ENCODE peak calls at places on chromosomes 3 and 15, in six cellular contexts. One of them, this sample, is unnamed.

GRCh38 chr3:49616491-49616941 is 57.6 kb upstream of the APEH start:
- DNase-seq in HepG2: no peak
- DNase-seq in K562: no peak
- DNase-seq in NB4: no peak
- DNase-seq in A549: no peak
- DNase-seq in GM12878: no peak
- DNase-seq in this sample: no peak

GRCh38 chr3:189530822-189531221 is 100.4 kb upstream of the TP63 start:
- DNase-seq in HepG2: no peak
- DNase-seq in K562: no peak
- DNase-seq in NB4: no peak
- DNase-seq in A549: no peak
- DNase-seq in GM12878: no peak
- DNase-seq in this sample: no peak

GRCh38 chr3:72721696-72722381 is 126.4 kb downstream of the SHQ1 start:
- DNase-seq in HepG2: no peak
- DNase-seq in K562: no peak
- DNase-seq in NB4: no peak
- DNase-seq in A549: no peak
- DNase-seq in GM12878: no peak
- DNase-seq in this sample: no peak

GRCh38 chr15:41513282-41514227 is at the start of gene LTK:
- DNase-seq in HepG2: no peak
- DNase-seq in K562: peak; percentile 94
- DNase-seq in NB4: peak; percentile 91
- DNase-seq in A549: no peak
- DNase-seq in GM12878: no peak
- DNase-seq in this sample: no peak

GRCh38 chr3:72448375-72448823 is 399.8 kb downstream of the SHQ1 start:
- DNase-seq in HepG2: peak; percentile 31
- DNase-seq in K562: no peak
- DNase-seq in NB4: peak; percentile 7
- DNase-seq in A549: no peak
- DNase-seq in GM12878: no peak
- DNase-seq in this sample: no peak

GRCh38 chr15:90883971-90884718 is at the start of gene FES:
- DNase-seq in HepG2: no peak
- DNase-seq in K562: no peak
- DNase-seq in NB4: peak; percentile 94
- DNase-seq in A549: no peak
- DNase-seq in GM12878: no peak
- DNase-seq in this sample: peak; percentile 76

GRCh38 chr3:143643905-143644304 is 204.4 kb downstream of the SLC9A9 start:
- DNase-seq in HepG2: no peak
- DNase-seq in K562: no peak
- DNase-seq in NB4: no peak
- DNase-seq in A549: no peak
- DNase-seq in GM12878: no peak
- DNase-seq in this sample: no peak

GRCh38 chr3:29430558-29430971 is 149.7 kb downstream of the RBMS3 start:
- DNase-seq in HepG2: no peak
- DNase-seq in K562: no peak
- DNase-seq in NB4: no peak
- DNase-seq in A549: no peak
- DNase-seq in GM12878: no peak
- DNase-seq in this sample: peak; percentile 33

GRCh38 chr15:29936353-29937049 is 114.2 kb upstream of the TJP1 start:
- DNase-seq in HepG2: no peak
- DNase-seq in K562: no peak
- DNase-seq in NB4: no peak
- DNase-seq in A549: no peak
- DNase-seq in GM12878: no peak
- DNase-seq in this sample: no peak

GRCh38 chr3:58482917-58483636 is 8.8 kb upstream of the KCTD6 start:
- DNase-seq in HepG2: no peak
- DNase-seq in K562: no peak
- DNase-seq in NB4: no peak
- DNase-seq in A549: no peak
- DNase-seq in GM12878: no peak
- DNase-seq in this sample: no peak

GRCh38 chr3:48919215-48920138 is 835 bp downstream of the ARIH2 start:
- DNase-seq in HepG2: peak; percentile 74
- DNase-seq in K562: peak; percentile 78
- DNase-seq in NB4: peak; percentile 74
- DNase-seq in A549: peak; percentile 58
- DNase-seq in GM12878: no peak
- DNase-seq in this sample: peak; percentile 77

GRCh38 chr3:187744169-187745151 is 808 bp downstream of the BCL6 start:
- DNase-seq in HepG2: no peak
- DNase-seq in K562: peak; percentile 69
- DNase-seq in NB4: peak; percentile 46
- DNase-seq in A549: peak; percentile 15
- DNase-seq in GM12878: no peak
- DNase-seq in this sample: peak; percentile 65

GRCh38 chr3:71523628-71524027 is 59.9 kb downstream of the FOXP1 start:
- DNase-seq in HepG2: no peak
- DNase-seq in K562: no peak
- DNase-seq in NB4: no peak
- DNase-seq in A549: no peak
- DNase-seq in GM12878: no peak
- DNase-seq in this sample: no peak

GRCh38 chr3:109825971-109826810 is 488.8 kb upstream of the DPPA4 start:
- DNase-seq in HepG2: no peak
- DNase-seq in K562: no peak
- DNase-seq in NB4: no peak
- DNase-seq in A549: no peak
- DNase-seq in GM12878: no peak
- DNase-seq in this sample: no peak

GRCh38 chr3:183548262-183548769 is 7.2 kb downstream of the KLHL6 start:
- DNase-seq in HepG2: no peak
- DNase-seq in K562: no peak
- DNase-seq in NB4: no peak
- DNase-seq in A549: peak; percentile 46
- DNase-seq in GM12878: no peak
- DNase-seq in this sample: peak; percentile 94

GRCh38 chr3:189195302-189195701 is 23.5 kb downstream of the TPRG1 start:
- DNase-seq in HepG2: peak; percentile 11
- DNase-seq in K562: no peak
- DNase-seq in NB4: peak; percentile 4
- DNase-seq in A549: no peak
- DNase-seq in GM12878: no peak
- DNase-seq in this sample: no peak

GRCh38 chr3:22585504-22585903 is 617.6 kb upstream of the UBE2E2 start:
- DNase-seq in HepG2: no peak
- DNase-seq in K562: no peak
- DNase-seq in NB4: no peak
- DNase-seq in A549: no peak
- DNase-seq in GM12878: no peak
- DNase-seq in this sample: no peak

GRCh38 chr3:14371573-14372474 is 30.6 kb upstream of the SLC6A6 start:
- DNase-seq in HepG2: peak; percentile 76
- DNase-seq in K562: peak; percentile 97
- DNase-seq in NB4: peak; percentile 56
- DNase-seq in A549: peak; percentile 79
- DNase-seq in GM12878: no peak
- DNase-seq in this sample: peak; percentile 7

GRCh38 chr15:82066455-82066854 is 20.6 kb upstream of the MEX3B start:
- DNase-seq in HepG2: no peak
- DNase-seq in K562: no peak
- DNase-seq in NB4: no peak
- DNase-seq in A549: no peak
- DNase-seq in GM12878: no peak
- DNase-seq in this sample: no peak

GRCh38 chr15:71112429-71112828 is 2.8 kb upstream of the THSD4 start:
- DNase-seq in HepG2: no peak
- DNase-seq in K562: no peak
- DNase-seq in NB4: no peak
- DNase-seq in A549: no peak
- DNase-seq in GM12878: no peak
- DNase-seq in this sample: no peak

DNA sequence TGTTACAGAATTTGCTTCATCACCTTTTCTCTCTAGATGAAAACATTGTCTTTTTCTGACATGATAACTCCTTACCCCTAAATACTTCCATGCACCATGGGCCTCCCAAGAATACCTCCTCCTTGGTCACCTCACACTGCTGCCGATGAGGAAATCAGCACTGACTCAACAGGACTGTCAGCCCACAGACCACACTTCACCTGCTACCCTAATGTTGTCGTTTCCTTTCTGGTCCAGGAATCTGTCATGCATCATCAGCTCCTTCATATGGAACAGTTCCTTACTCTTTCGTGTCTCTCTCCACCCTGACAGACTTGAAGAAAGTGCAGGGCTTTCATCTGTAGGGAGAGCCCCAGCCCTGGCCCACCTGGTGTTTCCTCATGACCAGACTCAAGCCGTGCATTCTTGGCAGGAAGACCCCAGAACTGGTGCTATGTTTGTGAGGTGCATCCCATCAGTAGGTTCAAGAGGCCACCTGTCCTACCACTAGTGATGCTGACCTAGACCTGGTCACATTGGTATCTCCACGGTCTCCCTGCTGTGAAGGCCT is 41.1 kb upstream of the PLXNA1 start:
- DNase-seq in HepG2: no peak
- DNase-seq in K562: no peak
- DNase-seq in NB4: peak; percentile 26
- DNase-seq in A549: no peak
- DNase-seq in GM12878: no peak
- DNase-seq in this sample: no peak
- TF ChIP-seq MYC in HepG2: no peak
- TF ChIP-seq MYC in K562: no peak
- TF ChIP-seq MYC in NB4: no peak
- TF ChIP-seq MYC in A549: no peak
- TF ChIP-seq MYC in GM12878: no peak
- TF ChIP-seq MYC in this sample: no peak

DNA sequence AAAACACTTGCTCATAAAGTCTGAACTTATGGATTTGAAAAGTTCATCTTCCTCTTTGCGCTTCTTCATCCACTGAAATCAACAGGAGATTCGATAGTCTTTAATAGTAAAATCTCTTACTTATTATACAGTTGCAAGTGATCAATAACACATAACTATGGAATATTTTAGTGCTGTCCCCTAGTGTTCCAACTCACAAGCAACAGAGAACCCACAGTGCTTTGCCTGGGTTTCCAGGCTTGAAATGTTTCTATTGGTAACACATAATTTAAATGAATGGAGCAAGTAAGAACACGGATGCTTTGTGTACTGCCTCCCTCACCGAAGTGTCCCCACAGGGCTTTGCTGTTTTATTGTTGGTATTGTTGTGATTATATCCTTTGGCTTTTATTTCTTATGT is 93.5 kb downstream of the WDR72 start:
- DNase-seq in HepG2: peak; percentile 18
- DNase-seq in K562: no peak
- DNase-seq in NB4: no peak
- DNase-seq in A549: no peak
- DNase-seq in GM12878: no peak
- DNase-seq in this sample: peak; percentile 5
- TF ChIP-seq MYC in HepG2: no peak
- TF ChIP-seq MYC in K562: no peak
- TF ChIP-seq MYC in NB4: no peak
- TF ChIP-seq MYC in A549: no peak
- TF ChIP-seq MYC in GM12878: no peak
- TF ChIP-seq MYC in this sample: no peak

GRCh38 chr15:74817370-74817737 is 4.7 kb downstream of the LMAN1L start:
- DNase-seq in HepG2: peak; percentile 56
- DNase-seq in K562: no peak
- DNase-seq in NB4: no peak
- DNase-seq in A549: no peak
- DNase-seq in GM12878: no peak
- DNase-seq in this sample: peak; percentile 43
- TF ChIP-seq MYC in HepG2: no peak
- TF ChIP-seq MYC in K562: no peak
- TF ChIP-seq MYC in NB4: no peak
- TF ChIP-seq MYC in A549: no peak
- TF ChIP-seq MYC in GM12878: no peak
- TF ChIP-seq MYC in this sample: no peak

DNA sequence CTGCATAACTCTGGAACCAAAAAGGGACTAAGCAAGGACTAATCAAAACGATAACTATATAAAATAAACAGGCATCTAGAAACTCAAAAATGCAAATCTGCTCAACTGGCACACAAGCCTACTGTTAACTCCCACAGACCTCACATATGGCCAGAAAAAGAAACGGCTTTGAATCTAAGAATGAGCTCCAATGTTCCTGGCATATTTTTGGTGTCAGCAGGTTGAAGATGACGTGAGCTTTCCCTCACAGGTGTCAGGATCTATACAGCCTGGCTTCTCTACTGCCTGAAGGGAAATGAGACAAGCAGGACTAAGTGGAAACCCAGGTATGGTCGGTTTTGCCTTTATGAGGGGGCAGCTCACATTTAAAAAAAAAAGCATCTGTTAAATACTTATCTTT is 120.1 kb upstream of the SPATA12 start:
- DNase-seq in HepG2: no peak
- DNase-seq in K562: no peak
- DNase-seq in NB4: no peak
- DNase-seq in A549: no peak
- DNase-seq in GM12878: no peak
- DNase-seq in this sample: no peak
- TF ChIP-seq MYC in HepG2: no peak
- TF ChIP-seq MYC in K562: no peak
- TF ChIP-seq MYC in NB4: no peak
- TF ChIP-seq MYC in A549: no peak
- TF ChIP-seq MYC in GM12878: no peak
- TF ChIP-seq MYC in this sample: no peak

DNA sequence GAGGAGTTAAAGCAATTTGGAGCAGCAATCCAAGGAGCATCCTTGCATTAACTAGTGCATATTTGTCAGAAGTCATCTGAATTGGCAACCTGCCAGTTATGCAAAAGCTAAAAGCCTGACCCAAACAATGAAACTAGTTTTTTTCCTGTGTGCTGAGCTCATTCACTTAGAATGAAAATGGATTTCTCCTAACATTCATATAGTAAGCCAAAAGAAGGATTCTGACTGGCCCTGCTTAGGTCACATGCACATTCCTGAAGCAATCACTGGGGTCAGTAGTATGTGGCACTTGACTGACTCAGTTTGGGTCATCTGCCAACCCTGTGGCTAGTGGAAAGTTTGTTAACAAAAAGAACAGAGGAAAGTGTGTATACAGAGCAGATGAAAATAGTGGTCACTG is 30.5 kb downstream of the OXSM start:
- DNase-seq in HepG2: no peak
- DNase-seq in K562: peak; percentile 19
- DNase-seq in NB4: no peak
- DNase-seq in A549: no peak
- DNase-seq in GM12878: no peak
- DNase-seq in this sample: peak; percentile 70
- TF ChIP-seq MYC in HepG2: no peak
- TF ChIP-seq MYC in K562: no peak
- TF ChIP-seq MYC in NB4: no peak
- TF ChIP-seq MYC in A549: no peak
- TF ChIP-seq MYC in GM12878: no peak
- TF ChIP-seq MYC in this sample: no peak

This sample was measured in endothelial cell of umbilical vein.